ENCODE peak calls at places on chromosomes 4 and X, in eight cellular contexts. L, W, A, V, F, I, Z and C are unnamed samples.

GRCh38 chr4:41851621-41852020 is 83.6 kb upstream of the TMEM33 start:
- DNase-seq in L (no peak), F (no peak), V (no peak), Z (no peak), A (no peak), W (no peak), I (no peak), C (no peak)

GRCh38 chrX:82658492-82658891 is 849.6 kb upstream of the POU3F4 start:
- DNase-seq in I (no peak), A (no peak), L (no peak), F (no peak), W (no peak), Z (no peak), V (no peak), C (no peak)

GRCh38 chr4:54005475-54005874 is 58.9 kb downstream of the CHIC2 start:
- DNase-seq in L (peak; percentile 35), W (no peak), Z (no peak), I (no peak), V (no peak), F (no peak), A (no peak), C (no peak)

GRCh38 chr4:137541866-137542648 is 9.8 kb upstream of the PCDH18 start:
- DNase-seq in V (no peak), I (no peak), W (no peak), A (no peak), L (no peak), F (no peak), Z (no peak), C (no peak)

GRCh38 chr4:168923526-168924194 is 86.4 kb downstream of the CBR4 start:
- DNase-seq in I (peak; percentile 75), A (peak; percentile 5), V (peak; percentile 77), F (peak; percentile 63), Z (no peak), W (no peak), L (peak; percentile 42), C (peak; percentile 73)

GRCh38 chr4:110865611-110866254 is 242.9 kb upstream of the PITX2 start:
- DNase-seq in V (no peak), I (no peak), F (no peak), Z (no peak), W (no peak), A (no peak), L (no peak), C (no peak)

GRCh38 chr4:141247430-141247780 is 26.7 kb downstream of the ZNF330 start:
- DNase-seq in W (no peak), L (no peak), A (no peak), Z (no peak), V (no peak), I (no peak), F (no peak), C (no peak)

GRCh38 chr4:183444149-183444952 is at the start of gene CDKN2AIP:
- DNase-seq in F (peak; percentile 94), W (peak; percentile 98), Z (peak; percentile 93), L (peak; percentile 97), A (peak; percentile 90), V (peak; percentile 95), I (peak; percentile 97), C (peak; percentile 93)

GRCh38 chr4:180828455-180829018 is 1414.7 kb upstream of the TENM3 start:
- DNase-seq in Z (no peak), V (peak; percentile 65), F (peak; percentile 13), W (no peak), L (peak; percentile 52), A (no peak), I (peak; percentile 73), C (no peak)

GRCh38 chr4:111991797-111992196 is 153.5 kb upstream of the FAM241A start:
- DNase-seq in V (no peak), I (no peak), W (no peak), Z (no peak), A (no peak), F (no peak), L (peak; percentile 81), C (no peak)

GRCh38 chrX:132227383-132228112 is 8.3 kb upstream of the RAP2C start:
- DNase-seq in L (no peak), F (no peak), Z (no peak), A (no peak), V (no peak), W (no peak), I (no peak), C (no peak)

GRCh38 chr4:83560523-83560922 is 24.6 kb downstream of the GPAT3 start:
- DNase-seq in A (no peak), V (no peak), Z (no peak), L (no peak), I (no peak), F (no peak), W (no peak), C (no peak)

GRCh38 chrX:135489542-135489941 is 30.9 kb upstream of the INTS6L start:
- DNase-seq in W (no peak), F (no peak), I (no peak), V (no peak), L (no peak), Z (no peak), A (no peak), C (no peak)

GRCh38 chr4:143273170-143273917 is 63.3 kb upstream of the GAB1 start:
- DNase-seq in L (peak; percentile 7), V (no peak), F (no peak), A (no peak), W (no peak), Z (no peak), I (no peak), C (no peak)

GRCh38 chr4:141425124-141425523 is 204.4 kb downstream of the ZNF330 start:
- DNase-seq in F (no peak), L (peak; percentile 41), A (no peak), V (no peak), Z (no peak), W (no peak), I (no peak), C (no peak)

GRCh38 chr4:2457481-2458295 is 11.2 kb upstream of the RNF4 start:
- DNase-seq in L (no peak), V (no peak), W (peak; percentile 62), I (no peak), A (no peak), Z (no peak), F (no peak), C (no peak)

GRCh38 chrX:24513416-24513815 is 48.3 kb downstream of the PDK3 start:
- DNase-seq in I (no peak), A (no peak), L (no peak), V (no peak), Z (no peak), W (no peak), F (no peak), C (no peak)

GRCh38 chrX:24520472-24520871 is 55.4 kb downstream of the PDK3 start:
- DNase-seq in L (no peak), F (no peak), V (no peak), A (no peak), I (no peak), Z (no peak), W (no peak), C (no peak)

GRCh38 chrX:24515447-24515846 is 50.4 kb downstream of the PDK3 start:
- DNase-seq in A (no peak), F (no peak), W (no peak), I (peak; percentile 27), L (no peak), Z (no peak), V (peak; percentile 36), C (no peak)
- TF ChIP-seq CTCF in A (no peak), F (no peak), W (peak; percentile 21), I (peak; percentile 41), L (no peak), Z (peak; percentile 17), V (no peak), C (no peak)

GRCh38 chr4:72531322-72531721 is 37.7 kb downstream of the ADAMTS3 start:
- DNase-seq in V (no peak), W (no peak), A (no peak), I (no peak), Z (no peak), F (no peak), L (no peak), C (no peak)
- H3K9me3 ChIP-seq in V (no peaks in the 10 kb centered on the region), W (no peaks in the 10 kb centered on the region), A (no peaks in the 10 kb centered on the region), I (no peaks in the 10 kb centered on the region), Z (no peaks in the 10 kb centered on the region), F (no peaks in the 10 kb centered on the region), L (no peaks in the 10 kb centered on the region), C (no peaks in the 10 kb centered on the region)

GRCh38 chr4:5654791-5655190 is 53.6 kb downstream of the EVC2 start:
- DNase-seq in L (no peak), V (no peak), W (no peak), A (no peak), F (no peak), Z (no peak), I (no peak), C (no peak)

GRCh38 chr4:5647351-5647750 is 61.0 kb downstream of the EVC2 start:
- DNase-seq in Z (no peak), L (no peak), W (no peak), I (no peak), F (no peak), A (no peak), V (no peak), C (no peak)

GRCh38 chr4:5656415-5656814 is 51.9 kb downstream of the EVC2 start:
- DNase-seq in L (no peak), V (no peak), A (no peak), I (peak; percentile 15), W (no peak), F (no peak), Z (no peak), C (no peak)

GRCh38 chr4:5651089-5651488 is 57.3 kb downstream of the EVC2 start:
- DNase-seq in L (no peak), Z (no peak), A (no peak), W (no peak), F (no peak), V (no peak), I (no peak), C (no peak)
- H3K4me3 ChIP-seq in L (no peak overlapping the region), Z (no peak overlapping the region), A (no peak overlapping the region), W (no peak overlapping the region), F (no peak overlapping the region), V (no peak overlapping the region), I (no peak overlapping the region), C (no peak overlapping the region)

GRCh38 chrX:51862920-51863319 is 30.5 kb upstream of the MAGED1 start:
- DNase-seq in A (no peak), L (no peak), F (no peak), W (no peak), I (no peak), V (no peak), Z (no peak), C (no peak)

GRCh38 chrX:51855698-51856097 is 37.7 kb upstream of the MAGED1 start:
- DNase-seq in I (no peak), W (no peak), A (no peak), F (no peak), V (no peak), L (no peak), Z (no peak), C (no peak)

GRCh38 chrX:51857159-51857733 is 36.2 kb upstream of the MAGED1 start:
- DNase-seq in A (no peak), V (no peak), L (no peak), W (no peak), I (no peak), F (no peak), Z (no peak), C (no peak)

GRCh38 chrX:51866156-51866555 is 27.3 kb upstream of the MAGED1 start:
- DNase-seq in V (no peak), L (no peak), Z (no peak), I (no peak), F (no peak), W (no peak), A (no peak), C (no peak)

DNA sequence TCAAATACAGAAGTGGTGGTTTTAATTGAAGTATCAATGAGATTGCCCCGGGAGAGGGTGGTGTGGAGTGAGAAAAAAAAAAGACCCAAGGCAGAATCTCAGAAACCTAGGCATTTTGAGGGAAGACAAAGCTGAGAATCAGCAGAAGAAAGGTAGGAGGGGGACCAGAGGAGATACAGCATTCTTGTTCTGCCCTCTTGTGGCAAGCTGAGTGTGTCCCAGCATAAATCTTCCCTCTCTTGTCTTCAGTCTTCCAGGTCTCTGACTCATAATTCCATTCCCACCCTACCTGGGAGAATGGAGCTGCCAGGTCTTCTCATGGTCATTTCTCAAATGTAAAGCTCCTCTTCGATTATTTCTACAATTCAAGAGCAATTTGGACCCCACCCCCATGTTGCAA is 32.7 kb upstream of the MAGED1 start:
- DNase-seq in L (peak; percentile 38), V (peak; percentile 28), W (no peak), F (peak; percentile 3), A (no peak), I (peak; percentile 37), Z (no peak), C (peak; percentile 22)
- TF ChIP-seq CTCF in L (peak; percentile 34), V (peak; percentile 16), W (peak; percentile 44), F (no peak), A (peak; percentile 25), I (peak; percentile 56), Z (peak; percentile 29), C (no peak)